ENCODE peak calls at places on chromosome 9, in four cellular contexts. U, F, A and C are unnamed samples.

GRCh38 chr9:16710888-16711287 is 159.6 kb downstream of the BNC2 start:
- DNase-seq in A (no peak), U (no peak), F (no peak), C (no peak)

GRCh38 chr9:136592666-136593065 is 46.8 kb upstream of the NOTCH1 start:
- DNase-seq in F (no peak), A (no peak), U (no peak), C (no peak)

GRCh38 chr9:2016411-2017208 is 1.5 kb downstream of the SMARCA2 start:
- DNase-seq in A (peak), F (no peak), U (no peak), C (peak)

GRCh38 chr9:86734762-86735161 is 212.5 kb downstream of the GAS1 start:
- DNase-seq in U (no peak), A (no peak), F (no peak), C (no peak)

GRCh38 chr9:116039312-116039711 is 114.3 kb upstream of the PAPPA start:
- DNase-seq in U (no peak), A (no peak), F (no peak), C (no peak)

GRCh38 chr9:10835791-10836463 is 223.1 kb upstream of the PTPRD start:
- DNase-seq in U (no peak), A (no peak), F (no peak), C (no peak)

GRCh38 chr9:120985759-120986353 is 59.3 kb upstream of the TRAF1 start:
- DNase-seq in A (no peak), F (no peak), U (peak), C (peak)

GRCh38 chr9:38363589-38363925 is 28.9 kb upstream of the ALDH1B1 start:
- DNase-seq in A (no peak), F (no peak), U (no peak), C (no peak)

GRCh38 chr9:16236326-16236725 is 634.1 kb downstream of the BNC2 start:
- DNase-seq in U (no peak), A (no peak), F (no peak), C (no peak)

GRCh38 chr9:113808391-113809191 is 67.5 kb upstream of the ZNF618 start:
- DNase-seq in F (no peak), U (peak), A (peak), C (no peak)

GRCh38 chr9:134808393-134808792 is 72.2 kb upstream of the FCN2 start:
- DNase-seq in A (no peak), F (no peak), U (no peak), C (no peak)

GRCh38 chr9:90024823-90025222 is 420.0 kb downstream of the GADD45G start:
- DNase-seq in A (no peak), F (no peak), U (no peak), C (no peak)

GRCh38 chr9:5870691-5871090 is 20.0 kb upstream of the MLANA start:
- DNase-seq in U (no peak), A (no peak), F (no peak), C (peak)

GRCh38 chr9:30995951-30996738 is 1388.3 kb upstream of the ACO1 start:
- DNase-seq in A (no peak), U (no peak), F (no peak), C (no peak)

GRCh38 chr9:83140061-83140460 is 77.1 kb upstream of the RASEF start:
- DNase-seq in U (no peak), F (no peak), A (no peak), C (no peak)

GRCh38 chr9:84875193-84875592 is 205.7 kb downstream of the NTRK2 start:
- DNase-seq in F (no peak), U (no peak), A (peak), C (no peak)

GRCh38 chr9:81083821-81084512 is 605.4 kb downstream of the TLE1 start:
- DNase-seq in F (no peak), U (no peak), A (no peak), C (no peak)

GRCh38 chr9:136693490-136694162 is 6.4 kb upstream of the AGPAT2 start:
- DNase-seq in U (peak), F (no peak), A (peak), C (peak)

GRCh38 chr9:134321957-134322741 is 4.1 kb upstream of the RXRA start:
- DNase-seq in F (no peak), A (no peak), U (no peak), C (no peak)

GRCh38 chr9:135211524-135211890 is 124.0 kb downstream of the OLFM1 start:
- DNase-seq in A (no peak), U (no peak), F (no peak), C (no peak)

GRCh38 chr9:109424618-109425017 is 73.5 kb downstream of the PTPN3 start:
- DNase-seq in F (no peak), A (no peak), U (no peak), C (no peak)

GRCh38 chr9:33197279-33197678 is 30.1 kb upstream of the B4GALT1 start:
- DNase-seq in F (no peak), U (no peak), A (no peak), C (no peak)

GRCh38 chr9:8599937-8600336 is 800.4 kb upstream of the DMAC1 start:
- DNase-seq in U (no peak), F (no peak), A (peak), C (no peak)
- TF ChIP-seq EGR1 in U (no peak), F (no peak), A (no peak), C (no peak)

GRCh38 chr9:76161546-76161945 is 232.7 kb downstream of the RFK start:
- DNase-seq in F (no peak), U (no peak), A (no peak), C (no peak)
- TF ChIP-seq EGR1 in F (no peak), U (no peak), A (no peak), C (no peak)

GRCh38 chr9:122080986-122081385 is 12.1 kb downstream of the TTLL11 start:
- DNase-seq in A (no peak), U (no peak), F (no peak), C (no peak)
- TF ChIP-seq EGR1 in A (no peak), U (no peak), F (no peak), C (no peak)

GRCh38 chr9:77556396-77556795 is 91.7 kb downstream of the GNA14 start:
- DNase-seq in F (no peak), A (no peak), U (no peak), C (no peak)
- TF ChIP-seq EGR1 in F (no peak), A (no peak), U (no peak), C (no peak)

DNA sequence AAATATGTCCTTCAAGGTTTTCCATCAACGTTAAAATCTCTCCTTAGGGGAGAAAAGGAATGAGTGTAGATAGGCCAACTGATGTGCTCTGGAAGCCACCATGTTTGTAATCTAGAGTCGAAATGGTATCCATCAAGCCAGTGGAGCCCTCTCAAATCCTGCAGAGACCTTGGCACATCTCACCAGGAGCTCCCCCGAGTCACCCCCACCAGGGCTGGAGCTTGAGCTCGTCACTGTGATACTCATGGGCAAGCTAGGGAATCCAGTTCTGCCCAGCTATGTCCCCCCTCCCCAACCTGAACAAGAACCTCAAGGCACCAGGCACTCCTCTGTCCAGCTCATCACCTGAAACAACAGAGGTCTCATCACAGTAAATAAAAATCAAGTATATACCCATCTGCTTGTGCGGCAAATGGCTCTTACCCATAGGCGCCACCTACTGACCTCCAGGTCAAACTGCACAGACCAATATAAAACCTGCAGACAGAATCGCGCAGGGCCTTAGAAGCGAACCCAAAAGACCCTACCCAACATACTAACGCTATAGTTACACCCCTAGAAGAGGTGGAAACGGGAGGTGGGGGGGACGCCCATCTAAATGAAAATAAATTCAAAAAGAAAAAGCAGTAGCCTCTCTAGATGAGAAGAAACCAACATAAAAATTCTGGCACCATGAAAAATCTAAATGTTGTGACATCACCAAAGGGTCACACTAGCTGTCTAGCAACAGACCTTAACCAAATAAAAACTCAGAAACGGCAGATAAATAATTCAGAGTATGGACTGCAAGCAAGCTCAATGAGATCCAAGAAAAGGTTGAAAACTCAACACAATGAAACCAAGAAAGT is 75.0 kb downstream of the TTC39B start:
- DNase-seq in U (peak), F (no peak), A (peak), C (peak)
- TF ChIP-seq EGR1 in U (no peak), F (no peak), A (no peak), C (no peak)

GRCh38 chr9:124477211-124478013 is 27.2 kb downstream of the ADGRD2 start:
- DNase-seq in A (no peak), U (no peak), F (no peak), C (peak)
- TF ChIP-seq EGR1 in A (no peak), U (no peak), F (no peak), C (no peak)